ENCODE peak calls at places on chromosomes 1 and 21, in eight cellular contexts. P is omental fat pad, S is GM20000, T is fibroblast of mammary gland, C is cardiac muscle cell, U is progenitor cell of endocrine pancreas, Q is WERI-Rb-1, I is cardiac fibroblast. E is an unnamed sample.

GRCh38 chr1:184682956-184683355 is 71.7 kb downstream of the EDEM3 start:
- DNase-seq in P (no peak), S (no peak), T (no peak), C (no peak), U (no peak), Q (no peak), I (no peak), E (no peak)

GRCh38 chr1:42179275-42179674 is 14.7 kb upstream of the GUCA2A start:
- DNase-seq in P (no peak), S (no peak), T (peak; percentile 55), C (peak; percentile 89), U (no peak), Q (no peak), I (peak; percentile 45), E (no peak)

GRCh38 chr1:227416156-227416865 is 98.0 kb upstream of the CDC42BPA start:
- DNase-seq in P (no peak), S (no peak), T (peak; percentile 30), C (no peak), U (no peak), Q (no peak), I (peak; percentile 47), E (no peak)

GRCh38 chr1:117826551-117827078 is 102.8 kb downstream of the GDAP2 start:
- DNase-seq in P (no peak), S (no peak), T (peak; percentile 96), C (peak; percentile 69), U (no peak), Q (no peak), I (peak; percentile 92), E (no peak)

GRCh38 chr21:39048574-39048973 is 134.7 kb downstream of the PSMG1 start:
- DNase-seq in P (no peak), S (no peak), T (peak; percentile 74), C (peak; percentile 78), U (no peak), Q (no peak), I (peak; percentile 82), E (no peak)

GRCh38 chr1:159421821-159422220 is 10.2 kb upstream of the OR10J4 start:
- DNase-seq in P (no peak), S (no peak), T (no peak), C (no peak), U (no peak), Q (peak; percentile 19), I (no peak), E (no peak)

GRCh38 chr1:43958351-43959255 is 11.2 kb upstream of the DPH2 start:
- DNase-seq in P (no peak), S (no peak), T (no peak), C (no peak), U (no peak), Q (no peak), I (no peak), E (no peak)

GRCh38 chr21:38798481-38798882 is 7.2 kb upstream of the ETS2 start:
- DNase-seq in P (no peak), S (no peak), T (no peak), C (peak; percentile 50), U (no peak), Q (no peak), I (peak; percentile 75), E (peak; percentile 64)

GRCh38 chr1:3495776-3496745 is 41.6 kb downstream of the ARHGEF16 start:
- DNase-seq in P (no peak), S (no peak), T (no peak), C (no peak), U (no peak), Q (no peak), I (no peak), E (no peak)

GRCh38 chr1:21586222-21586621 is 77.0 kb downstream of the ALPL start:
- DNase-seq in P (no peak), S (no peak), T (no peak), C (no peak), U (no peak), Q (peak; percentile 87), I (no peak), E (no peak)

GRCh38 chr1:2854151-2854550 is 52.7 kb upstream of the TTC34 start:
- DNase-seq in P (no peak), S (no peak), T (no peak), C (no peak), U (no peak), Q (no peak), I (no peak), E (no peak)

GRCh38 chr1:51648180-51649109 is 31.6 kb downstream of the OSBPL9 start:
- DNase-seq in P (no peak), S (peak; percentile 16), T (peak; percentile 89), C (peak; percentile 88), U (no peak), Q (no peak), I (peak; percentile 66), E (no peak)

GRCh38 chr1:67723620-67724019 is 38.6 kb downstream of the GADD45A start:
- DNase-seq in P (no peak), S (no peak), T (peak; percentile 83), C (peak; percentile 50), U (no peak), Q (no peak), I (peak; percentile 83), E (peak; percentile 39)

GRCh38 chr1:21641967-21642366 is 27.2 kb downstream of the RAP1GAP start:
- DNase-seq in P (no peak), S (no peak), T (no peak), C (no peak), U (no peak), Q (no peak), I (no peak), E (no peak)

GRCh38 chr1:111769517-111770146 is 13.9 kb downstream of the DDX20 start:
- DNase-seq in P (no peak), S (peak; percentile 62), T (peak; percentile 82), C (peak; percentile 87), U (no peak), Q (peak; percentile 21), I (peak; percentile 85), E (peak; percentile 66)

GRCh38 chr1:225578247-225578646 is 74.7 kb downstream of the ENAH start:
- DNase-seq in P (no peak), S (no peak), T (no peak), C (no peak), U (no peak), Q (no peak), I (no peak), E (no peak)

GRCh38 chr1:225567789-225568188 is 85.1 kb downstream of the ENAH start:
- DNase-seq in P (no peak), S (no peak), T (peak; percentile 18), C (peak; percentile 32), U (no peak), Q (peak; percentile 36), I (no peak), E (no peak)

GRCh38 chr1:225573216-225573615 is 79.7 kb downstream of the ENAH start:
- DNase-seq in P (no peak), S (no peak), T (no peak), C (no peak), U (no peak), Q (no peak), I (no peak), E (no peak)

GRCh38 chr1:225577243-225577642 is 75.7 kb downstream of the ENAH start:
- DNase-seq in P (no peak), S (no peak), T (no peak), C (no peak), U (no peak), Q (no peak), I (no peak), E (no peak)

GRCh38 chr1:225572422-225572821 is 80.5 kb downstream of the ENAH start:
- DNase-seq in P (no peak), S (no peak), T (peak; percentile 66), C (peak; percentile 60), U (no peak), Q (no peak), I (peak; percentile 78), E (no peak)
- TF ChIP-seq CTCF in P (no peak), S (no peak), T (peak; percentile 34), C (peak; percentile 31), U (no peak), Q (no peak), I (peak; percentile 36), E (no peak)

DNA sequence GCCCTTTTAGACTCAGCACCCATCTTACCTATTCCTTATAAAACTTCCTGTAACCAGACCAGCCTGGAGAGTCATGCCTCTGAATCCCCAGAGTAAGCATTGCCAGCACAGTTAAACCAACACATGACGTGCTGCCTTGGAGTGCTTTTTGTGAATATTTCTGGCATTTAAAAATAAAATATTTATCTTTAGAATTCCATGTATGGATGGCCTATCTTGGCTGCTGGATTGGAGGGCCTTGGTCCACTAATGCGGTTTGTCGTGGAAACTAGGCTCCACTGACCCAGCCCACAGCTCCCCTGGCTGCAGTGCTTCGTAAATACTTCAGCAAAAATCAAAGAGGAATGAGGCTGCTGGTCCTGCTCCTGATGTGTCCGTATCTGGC is 17.5 kb downstream of the MTARC1 start:
- DNase-seq in P (no peak), S (no peak), T (no peak), C (no peak), U (no peak), Q (no peak), I (no peak), E (no peak)
- TF ChIP-seq CTCF in P (no peak), S (no peak), T (no peak), C (no peak), U (no peak), Q (no peak), I (no peak), E (no peak)

DNA sequence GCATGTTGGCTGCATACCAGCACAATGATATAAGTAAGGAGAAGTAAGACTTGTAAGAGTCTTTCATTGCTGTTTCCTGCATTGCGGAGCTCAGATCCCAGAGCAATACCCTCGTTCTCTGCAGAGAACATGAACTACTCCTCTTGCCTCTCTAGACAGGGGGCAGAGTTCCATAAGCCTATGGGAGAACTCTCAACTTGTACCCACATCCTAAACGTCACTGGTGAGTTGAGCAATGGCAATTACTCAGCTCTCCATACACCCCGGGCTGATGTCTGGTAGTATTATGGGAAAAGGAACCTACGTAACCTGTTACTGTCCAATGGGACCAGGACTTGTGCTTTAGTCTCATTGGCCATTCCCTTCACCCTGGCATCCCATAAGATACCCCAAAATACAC is 27.3 kb upstream of the ZNF496 start:
- DNase-seq in P (no peak), S (no peak), T (peak; percentile 82), C (peak; percentile 75), U (no peak), Q (no peak), I (peak; percentile 81), E (no peak)
- TF ChIP-seq CTCF in P (no peak), S (no peak), T (peak; percentile 16), C (peak; percentile 5), U (no peak), Q (no peak), I (peak; percentile 10), E (no peak)

GRCh38 chr1:154353966-154354365 is 28.6 kb downstream of the ATP8B2 start:
- DNase-seq in P (no peak), S (no peak), T (no peak), C (no peak), U (no peak), Q (no peak), I (no peak), E (no peak)
- TF ChIP-seq CTCF in P (no peak), S (no peak), T (no peak), C (no peak), U (no peak), Q (no peak), I (no peak), E (no peak)

DNA sequence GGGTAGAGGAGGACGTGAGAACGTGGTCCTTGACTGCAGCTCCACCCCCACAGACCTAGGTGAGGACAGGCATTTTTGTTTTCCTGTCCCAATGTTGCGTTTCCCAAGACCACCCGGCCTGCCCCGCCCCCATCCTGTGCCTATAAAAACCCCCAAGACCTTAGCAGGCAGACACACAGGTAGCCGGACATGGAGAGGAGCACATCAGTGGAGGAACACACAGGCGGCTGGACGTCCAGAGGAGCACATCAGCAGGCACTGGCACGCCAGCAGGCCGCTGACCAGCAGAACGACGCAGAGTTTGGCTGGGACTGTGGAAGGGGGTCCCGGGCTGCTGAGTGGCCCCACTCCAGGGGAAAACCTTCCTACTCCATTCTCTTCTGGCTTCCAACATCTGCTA is 12.7 kb upstream of the HMGCL start:
- DNase-seq in P (no peak), S (no peak), T (no peak), C (no peak), U (no peak), Q (no peak), I (no peak), E (peak; percentile 18)
- TF ChIP-seq CTCF in P (no peak), S (no peak), T (no peak), C (no peak), U (no peak), Q (no peak), I (no peak), E (no peak)